ENCODE peak calls at places on chromosome 16, in four cellular contexts. B is A549, X is H1, R is K562. Y is an unnamed sample.

GRCh38 chr16:27334874-27335273 is 21.1 kb downstream of the IL4R start:
- DNase-seq in B (no peak), X (no peak), R (no peak), Y (no peak)

GRCh38 chr16:14350081-14350480 is 279.0 kb downstream of the MRTFB start:
- DNase-seq in B (no peak), X (no peak), R (no peak), Y (no peak)

GRCh38 chr16:72715267-72715666 is 332.7 kb downstream of the ZFHX3 start:
- DNase-seq in B (no peak), X (no peak), R (no peak), Y (no peak)

GRCh38 chr16:88662843-88663606 is at the start of gene MVD:
- DNase-seq in B (peak), X (peak), R (peak), Y (peak)

GRCh38 chr16:86714166-86714565 is 135.8 kb downstream of the FOXL1 start:
- DNase-seq in B (no peak), X (no peak), R (no peak), Y (no peak)

GRCh38 chr16:7555459-7555858 is 222.8 kb downstream of the RBFOX1 start:
- DNase-seq in B (no peak), X (no peak), R (no peak), Y (no peak)

GRCh38 chr16:86723699-86724098 is 145.3 kb downstream of the FOXL1 start:
- DNase-seq in B (no peak), X (no peak), R (no peak), Y (no peak)

GRCh38 chr16:75208242-75208825 is 1.4 kb upstream of the CTRB2 start:
- DNase-seq in B (no peak), X (no peak), R (no peak), Y (no peak)

GRCh38 chr16:73206306-73206705 is 158.4 kb upstream of the ZFHX3 start:
- DNase-seq in B (no peak), X (no peak), R (no peak), Y (no peak)

GRCh38 chr16:84499638-84500037 is 4.8 kb downstream of the MEAK7 start:
- DNase-seq in B (no peak), X (no peak), R (no peak), Y (no peak)

GRCh38 chr16:87380403-87380802 is 3.2 kb downstream of the FBXO31 start:
- DNase-seq in B (no peak), X (no peak), R (no peak), Y (no peak)

GRCh38 chr16:88782454-88783390 is 2.3 kb downstream of the PIEZO1 start:
- DNase-seq in B (no peak), X (no peak), R (peak), Y (no peak)

GRCh38 chr16:4852221-4852872 is 5.1 kb downstream of the UBN1 start:
- DNase-seq in B (peak), X (no peak), R (peak), Y (no peak)

GRCh38 chr16:31084584-31085298 is 4.0 kb downstream of the PRSS53 start:
- DNase-seq in B (no peak), X (no peak), R (no peak), Y (no peak)

GRCh38 chr16:89025636-89026035 is 48.6 kb upstream of the CBFA2T3 start:
- DNase-seq in B (no peak), X (no peak), R (no peak), Y (no peak)

GRCh38 chr16:85352221-85352620 is 239.9 kb upstream of the CIBAR2 start:
- DNase-seq in B (no peak), X (no peak), R (no peak), Y (no peak)

GRCh38 chr16:27208809-27209208 is 5.5 kb downstream of the KDM8 start:
- DNase-seq in B (no peak), X (no peak), R (no peak), Y (no peak)

GRCh38 chr16:72797606-72798005 is 250.3 kb downstream of the ZFHX3 start:
- DNase-seq in B (no peak), X (no peak), R (no peak), Y (no peak)

GRCh38 chr16:67860589-67861398 is 12.1 kb upstream of the EDC4 start:
- DNase-seq in B (peak), X (no peak), R (no peak), Y (no peak)

GRCh38 chr16:50496990-50497389 is 51.2 kb upstream of the NKD1 start:
- DNase-seq in B (no peak), X (no peak), R (peak), Y (no peak)

GRCh38 chr16:86029131-86029741 is 130.3 kb downstream of the IRF8 start:
- DNase-seq in B (no peak), X (no peak), R (no peak), Y (no peak)

DNA sequence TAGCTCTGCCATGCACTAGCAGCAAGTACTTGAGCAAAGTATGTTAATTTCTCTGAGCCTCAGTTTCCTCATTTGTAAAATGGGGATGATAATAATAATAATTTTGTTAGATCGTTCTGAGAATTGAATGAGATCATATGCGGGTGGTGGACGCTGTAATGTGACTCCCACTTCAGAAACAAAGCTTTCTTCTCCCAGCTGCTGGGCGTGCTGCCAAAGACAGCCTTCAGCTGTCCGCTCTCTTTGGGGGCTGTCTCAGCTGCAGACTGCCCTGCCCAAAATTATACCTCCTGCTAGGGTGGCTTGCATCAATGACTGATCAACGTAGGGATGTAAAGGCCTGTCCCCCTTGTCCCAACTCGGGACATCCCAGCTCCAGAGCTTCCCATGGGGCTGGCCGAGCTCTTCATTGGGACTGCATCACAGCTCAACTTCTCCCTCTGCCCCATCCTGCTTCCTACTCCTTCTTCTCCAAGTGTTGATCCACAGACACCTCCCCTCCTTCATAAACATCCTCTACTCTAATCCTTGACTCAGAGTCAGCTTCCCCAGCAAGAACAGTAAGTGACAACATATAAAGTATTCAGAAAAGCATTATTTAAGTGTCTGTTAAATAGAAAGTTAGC is 30.7 kb upstream of the CDH5 start:
- DNase-seq in B (no peak), X (no peak), R (no peak), Y (no peak)
- TF ChIP-seq PHF8 in B (no peak), X (no peak), R (no peak), Y (no peak)

GRCh38 chr16:47460301-47460754 is 535 bp downstream of the ITFG1 start:
- DNase-seq in B (peak), X (no peak), R (no peak), Y (no peak)
- TF ChIP-seq PHF8 in B (no peak), X (no peak), R (no peak), Y (no peak)

DNA sequence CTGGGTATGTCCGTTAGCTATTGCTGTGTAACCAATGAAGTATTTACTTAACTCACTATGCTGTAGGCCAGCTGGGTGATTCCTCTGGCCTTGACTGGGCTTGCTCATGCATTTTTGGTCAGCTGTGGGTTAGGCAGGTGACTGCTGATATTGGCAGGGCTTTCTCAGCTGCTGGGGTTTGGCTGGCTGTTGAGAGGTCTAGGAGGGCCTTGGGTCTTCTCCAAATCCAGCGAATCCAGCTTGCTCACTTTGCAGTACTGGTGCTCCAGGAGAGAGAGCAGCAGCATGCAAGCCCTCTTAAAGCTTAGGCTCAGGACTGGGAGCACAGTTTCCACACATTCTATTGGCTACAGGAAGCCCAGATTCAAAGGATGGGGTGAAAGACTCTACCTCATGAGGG is 270.1 kb downstream of the PHKB start:
- DNase-seq in B (no peak), X (no peak), R (no peak), Y (peak)
- TF ChIP-seq PHF8 in B (no peak), X (no peak), R (no peak), Y (no peak)

GRCh38 chr16:899678-900060 is 71.1 kb downstream of the LMF1 start:
- DNase-seq in B (no peak), X (no peak), R (no peak), Y (no peak)

GRCh38 chr16:898761-899677 is 71.8 kb downstream of the LMF1 start:
- DNase-seq in B (no peak), X (no peak), R (no peak), Y (no peak)

GRCh38 chr16:901149-901548 is 69.6 kb downstream of the LMF1 start:
- DNase-seq in B (no peak), X (no peak), R (no peak), Y (no peak)

GRCh38 chr16:900211-900610 is 70.6 kb downstream of the LMF1 start:
- DNase-seq in B (no peak), X (no peak), R (no peak), Y (no peak)

GRCh38 chr16:901715-902601 is 68.8 kb downstream of the LMF1 start:
- DNase-seq in B (no peak), X (no peak), R (no peak), Y (no peak)
- TF ChIP-seq PHF8 in B (no peak), X (no peak), R (no peak), Y (no peak)

GRCh38 chr16:69910964-69911363 is 40.2 kb upstream of the CLEC18A start:
- DNase-seq in B (no peak), X (no peak), R (no peak), Y (no peak)

GRCh38 chr16:69906838-69907301 is 44.3 kb upstream of the CLEC18A start:
- DNase-seq in B (no peak), X (no peak), R (no peak), Y (no peak)

GRCh38 chr16:69909760-69910159 is 41.4 kb upstream of the CLEC18A start:
- DNase-seq in B (no peak), X (no peak), R (no peak), Y (no peak)

GRCh38 chr16:69905171-69905555 is 46.0 kb upstream of the CLEC18A start:
- DNase-seq in B (no peak), X (no peak), R (no peak), Y (no peak)

GRCh38 chr16:69909043-69909442 is 42.1 kb upstream of the CLEC18A start:
- DNase-seq in B (no peak), X (no peak), R (no peak), Y (no peak)
- TF ChIP-seq PHF8 in B (no peak), X (no peak), R (no peak), Y (no peak)

DNA sequence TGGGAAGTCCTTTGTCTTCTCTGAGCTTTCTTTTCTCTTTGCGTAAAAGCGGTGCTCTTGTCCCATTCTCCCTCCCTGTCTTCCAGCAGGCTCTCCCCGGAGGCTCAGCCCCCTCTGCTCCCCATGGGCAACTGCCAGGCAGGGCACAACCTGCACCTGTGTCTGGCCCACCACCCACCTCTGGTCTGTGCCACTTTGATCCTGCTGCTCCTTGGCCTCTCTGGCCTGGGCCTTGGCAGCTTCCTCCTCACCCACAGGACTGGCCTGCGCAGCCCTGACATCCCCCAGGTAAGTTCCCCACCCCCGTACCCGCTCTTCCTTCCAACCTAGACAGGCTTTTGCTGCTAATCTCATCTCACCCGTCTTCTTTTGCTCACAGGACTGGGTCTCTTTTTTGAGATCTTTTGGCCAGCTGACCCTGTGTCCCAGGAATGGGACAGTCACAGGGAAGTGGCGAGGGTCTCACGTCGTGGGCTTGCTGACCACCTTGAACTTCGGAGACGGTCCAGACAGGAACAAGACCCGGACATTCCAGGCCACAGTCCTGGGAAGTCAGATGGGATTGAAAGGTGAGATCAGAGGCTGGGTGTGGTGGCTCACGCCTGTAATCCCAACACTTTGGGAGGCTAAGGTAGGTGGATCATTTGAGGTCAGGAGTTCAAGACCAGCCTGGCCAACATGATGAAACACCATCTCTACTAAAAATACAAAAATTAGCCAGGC is 1.3 kb downstream of the TMEM219 start:
- DNase-seq in B (no peak), X (no peak), R (no peak), Y (no peak)
- TF ChIP-seq PHF8 in B (no peak), X (no peak), R (no peak), Y (peak)

GRCh38 chr16:76943936-76944335 is 247.1 kb upstream of the MON1B start:
- DNase-seq in B (no peak), X (no peak), R (no peak), Y (no peak)

GRCh38 chr16:76942089-76942488 is 248.9 kb upstream of the MON1B start:
- DNase-seq in B (no peak), X (no peak), R (no peak), Y (no peak)

GRCh38 chr16:76947694-76948093 is 243.3 kb upstream of the MON1B start:
- DNase-seq in B (no peak), X (no peak), R (no peak), Y (no peak)

GRCh38 chr16:76941091-76941490 is 249.9 kb upstream of the MON1B start:
- DNase-seq in B (no peak), X (no peak), R (no peak), Y (no peak)

DNA sequence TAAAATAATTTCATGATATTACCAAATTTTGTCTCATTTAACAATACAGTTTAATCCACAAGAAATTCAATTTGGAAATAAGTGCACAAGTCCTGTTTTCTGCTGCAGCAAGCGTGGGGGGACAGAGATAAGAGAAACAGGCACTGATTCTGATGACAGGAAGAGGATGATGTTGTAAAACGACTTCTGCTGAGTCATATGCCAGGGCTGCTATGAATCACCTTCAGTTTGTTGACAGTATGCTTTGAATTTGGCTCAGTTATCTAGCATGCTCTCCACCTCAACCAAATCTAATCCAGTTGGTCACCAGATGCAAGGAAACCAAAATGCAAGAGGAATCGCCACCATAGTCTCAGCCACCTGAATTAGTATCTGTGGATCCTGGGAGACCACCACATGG is 244.1 kb upstream of the MON1B start:
- DNase-seq in B (peak), X (no peak), R (peak), Y (peak)
- TF ChIP-seq PHF8 in B (no peak), X (no peak), R (no peak), Y (no peak)

DNA sequence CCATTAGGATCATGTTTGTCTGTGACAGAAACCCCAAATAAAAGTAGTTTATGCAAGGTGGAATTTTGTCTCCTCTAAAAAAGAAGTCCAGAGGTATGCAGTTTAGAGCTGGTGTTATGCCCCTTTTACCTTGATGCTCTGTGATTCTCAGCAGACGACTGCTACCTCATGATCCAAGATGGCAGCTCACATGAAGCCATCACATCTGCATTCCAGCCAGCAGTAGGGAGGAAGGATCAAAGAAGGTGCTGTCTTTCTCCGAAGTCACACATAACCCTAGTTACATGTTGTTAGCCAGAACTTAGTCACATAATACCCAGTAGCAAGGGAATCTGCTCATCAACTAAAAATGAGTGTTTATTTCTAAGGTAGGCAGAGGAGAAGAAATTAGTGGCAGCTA is 135.7 kb upstream of the HS3ST2 start:
- DNase-seq in B (no peak), X (no peak), R (no peak), Y (no peak)
- TF ChIP-seq PHF8 in B (no peak), X (no peak), R (no peak), Y (no peak)

DNA sequence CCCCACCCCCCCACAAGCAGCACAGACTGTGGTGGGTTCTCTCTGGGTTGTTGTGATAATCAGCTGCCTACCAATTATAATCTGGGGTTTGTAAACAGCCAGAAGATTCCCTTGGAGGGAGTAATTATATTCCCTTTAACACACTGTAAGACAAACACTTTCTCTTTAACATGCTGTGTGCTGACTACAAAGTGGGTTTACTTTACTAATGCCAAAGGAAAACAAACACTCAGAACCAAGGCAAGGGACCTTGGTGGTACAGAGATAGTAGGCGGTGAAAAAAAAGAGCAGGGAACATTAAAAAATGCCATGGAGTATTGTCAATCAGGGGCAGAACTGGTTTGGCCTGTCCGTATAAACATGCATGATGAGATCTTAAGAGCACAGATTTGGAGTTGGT is 3.0 kb upstream of the VAT1L start:
- DNase-seq in B (no peak), X (no peak), R (no peak), Y (no peak)
- TF ChIP-seq PHF8 in B (no peak), X (no peak), R (no peak), Y (no peak)